ENCODE peak calls at places on chromosomes 12 and 14, in five cellular contexts. R is fibroblast of lung, F is suprapubic skin, B is fibroblast of pulmonary artery, D is ovary. C is an unnamed sample.

GRCh38 chr14:95339301-95339865 is 19.7 kb upstream of the CLMN start:
- DNase-seq in B (no peak), R (no peak), F (no peak), D (no peak), C (no peak)

GRCh38 chr12:32198555-32198954 is 91.9 kb downstream of the BICD1 start:
- DNase-seq in R (peak; percentile 41), B (peak; percentile 39), D (no peak), F (no peak), C (no peak)

GRCh38 chr14:23568600-23569310 is 1.2 kb upstream of the AP1G2 start:
- DNase-seq in F (no peak), D (no peak), B (no peak), R (no peak), C (no peak)

GRCh38 chr14:37195327-37195726 is 2.4 kb upstream of the MIPOL1 start:
- DNase-seq in D (no peak), F (no peak), B (peak; percentile 35), R (peak; percentile 74), C (no peak)

GRCh38 chr14:68928770-68929550 is 50.1 kb downstream of the ACTN1 start:
- DNase-seq in B (no peak), D (no peak), R (no peak), F (no peak), C (no peak)

GRCh38 chr14:30790827-30791226 is 83.5 kb upstream of the COCH start:
- DNase-seq in D (no peak), B (no peak), F (no peak), R (peak; percentile 2), C (no peak)

GRCh38 chr14:78245238-78245637 is 75.1 kb downstream of the NRXN3 start:
- DNase-seq in R (no peak), B (no peak), F (no peak), D (no peak), C (no peak)

GRCh38 chr14:96239759-96240158 is 16.3 kb upstream of the BDKRB1 start:
- DNase-seq in F (no peak), B (no peak), D (no peak), R (no peak), C (no peak)

GRCh38 chr12:127145929-127146789 is 1120.8 kb upstream of the TMEM132C start:
- DNase-seq in F (peak; percentile 79), D (peak; percentile 75), B (peak; percentile 68), R (peak; percentile 74), C (peak; percentile 84)

GRCh38 chr12:104698871-104699270 is 242.1 kb downstream of the CHST11 start:
- DNase-seq in D (no peak), F (no peak), B (no peak), R (peak; percentile 67), C (no peak)

GRCh38 chr14:53872551-53873188 is 84.0 kb downstream of the BMP4 start:
- DNase-seq in F (no peak), D (no peak), B (peak; percentile 39), R (peak; percentile 77), C (no peak)

GRCh38 chr14:50395448-50395847 is 1.2 kb downstream of the CDKL1 start:
- DNase-seq in D (peak; percentile 69), R (no peak), F (no peak), B (no peak), C (no peak)

GRCh38 chr14:54348001-54348611 is 48.7 kb upstream of the CDKN3 start:
- DNase-seq in B (peak; percentile 66), D (no peak), R (no peak), F (no peak), C (peak; percentile 32)

GRCh38 chr14:87149583-87150354 is 843.2 kb downstream of the GALC start:
- DNase-seq in F (no peak), B (peak; percentile 1), D (no peak), R (peak; percentile 80), C (no peak)

GRCh38 chr14:24232645-24233537 is at the start of gene GMPR2:
- DNase-seq in B (no peak), F (no peak), D (no peak), R (no peak), C (no peak)

GRCh38 chr14:66509874-66510273 is 1.9 kb downstream of the GPHN start:
- DNase-seq in B (no peak), F (no peak), R (no peak), D (no peak), C (no peak)

GRCh38 chr14:77965919-77966435 is 166.1 kb downstream of the ADCK1 start:
- DNase-seq in B (peak; percentile 43), F (no peak), D (no peak), R (peak; percentile 42), C (no peak)

GRCh38 chr12:6961278-6961694 is 9.2 kb downstream of the PHB2 start:
- DNase-seq in B (peak; percentile 35), D (peak; percentile 63), F (no peak), R (peak; percentile 61), C (peak; percentile 50)

GRCh38 chr12:115506822-115507629 is 770.5 kb downstream of the MED13L start:
- DNase-seq in R (no peak), D (no peak), F (no peak), B (no peak), C (no peak)

GRCh38 chr12:124396544-124397398 is 101.9 kb downstream of the RFLNA start:
- DNase-seq in B (no peak), R (no peak), D (peak; percentile 48), F (no peak), C (peak; percentile 63)

GRCh38 chr12:12983420-12984035 is 16.5 kb downstream of the HEBP1 start:
- DNase-seq in D (peak; percentile 57), R (peak; percentile 50), F (no peak), B (peak; percentile 84), C (peak; percentile 23)

GRCh38 chr12:111034148-111034910 is 114.0 kb upstream of the MYL2 start:
- DNase-seq in B (no peak), R (peak; percentile 1), F (no peak), D (no peak), C (no peak)
- H3K4me3 ChIP-seq in B (no peak within 1 kb of the TSS), R (no peak within 1 kb of the TSS), F (peak within 1 kb of the TSS; percentile 41), D (no peak within 1 kb of the TSS), C (peak within 1 kb of the TSS; percentile 37)

GRCh38 chr14:21534576-21534975 is 8.4 kb upstream of the SALL2 start:
- DNase-seq in D (no peak), F (no peak), B (no peak), R (no peak), C (no peak)

GRCh38 chr14:21535545-21536394 is 9.6 kb upstream of the SALL2 start:
- DNase-seq in D (no peak), F (no peak), R (no peak), B (no peak), C (no peak)

GRCh38 chr14:21539154-21539940 is 13.2 kb upstream of the SALL2 start:
- DNase-seq in B (no peak), F (no peak), D (no peak), R (no peak), C (no peak)

GRCh38 chr14:21536395-21537087 is 10.4 kb upstream of the SALL2 start:
- DNase-seq in R (no peak), B (no peak), D (no peak), F (no peak), C (no peak)

GRCh38 chr14:21537088-21537424 is 10.9 kb upstream of the SALL2 start:
- DNase-seq in R (no peak), D (no peak), B (no peak), F (no peak), C (no peak)
- H3K4me3 ChIP-seq in R (peak overlapping the region; percentile 41), D (peak overlapping the region; percentile 7), B (peak overlapping the region; percentile 19), F (peak overlapping the region; percentile 30), C (peak overlapping the region; percentile 42)

GRCh38 chr12:80937391-80938238 is at the start of gene LIN7A:
- DNase-seq in F (no peak), D (peak; percentile 43), B (peak; percentile 15), R (peak; percentile 46), C (peak; percentile 69)

GRCh38 chr12:80938397-80938796 is 663 bp upstream of the LIN7A start:
- DNase-seq in B (no peak), F (no peak), R (no peak), D (no peak), C (no peak)

GRCh38 chr12:80936353-80936641 is 1.4 kb downstream of the LIN7A start:
- DNase-seq in F (no peak), B (peak; percentile 35), R (no peak), D (peak; percentile 50), C (peak; percentile 31)

GRCh38 chr12:80935076-80935475 is 2.7 kb downstream of the LIN7A start:
- DNase-seq in F (no peak), B (no peak), R (no peak), D (no peak), C (no peak)

GRCh38 chr12:80936642-80937390 is 918 bp downstream of the LIN7A start:
- DNase-seq in F (peak; percentile 80), R (peak; percentile 64), D (peak; percentile 39), B (peak; percentile 38), C (peak; percentile 27)
- H3K4me3 ChIP-seq in F (peak overlapping the region; percentile 69), R (peak overlapping the region; percentile 94), D (peak overlapping the region; percentile 78), B (peak overlapping the region; percentile 67), C (peak overlapping the region; percentile 84)

GRCh38 chr12:38892090-38892786 is 13.2 kb downstream of the CPNE8 start:
- DNase-seq in D (no peak), B (peak; percentile 32), R (peak; percentile 52), F (no peak), C (no peak)

GRCh38 chr12:38889297-38889815 is 16.0 kb downstream of the CPNE8 start:
- DNase-seq in B (no peak), R (no peak), D (no peak), F (no peak), C (no peak)

GRCh38 chr12:38895446-38895845 is 9.9 kb downstream of the CPNE8 start:
- DNase-seq in D (no peak), B (no peak), F (no peak), R (no peak), C (no peak)

GRCh38 chr12:38890102-38890501 is 15.3 kb downstream of the CPNE8 start:
- DNase-seq in F (no peak), D (no peak), R (no peak), B (no peak), C (no peak)

DNA sequence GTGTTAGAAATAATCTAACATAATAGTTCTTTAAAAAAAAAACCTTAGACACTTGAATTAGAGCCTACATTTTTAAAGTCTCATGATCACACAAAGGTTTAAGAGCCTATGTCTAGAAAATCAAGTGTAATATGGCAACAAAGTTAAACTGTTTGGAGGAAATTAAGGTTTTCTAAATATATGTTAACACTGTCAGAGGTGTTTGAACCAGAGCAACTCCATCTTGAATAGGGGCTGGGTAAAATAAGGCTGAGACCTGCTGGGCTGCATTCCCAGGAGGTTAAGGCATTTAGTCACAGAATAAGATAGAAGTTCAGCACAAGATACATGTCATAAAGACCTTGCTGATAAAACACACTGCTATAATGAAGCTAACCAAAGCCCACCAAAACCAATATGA is 12.4 kb downstream of the CPNE8 start:
- DNase-seq in F (no peak), D (no peak), B (no peak), R (no peak), C (no peak)
- H3K4me3 ChIP-seq in F (no peak overlapping the region), D (no peak overlapping the region), B (no peak overlapping the region), R (no peak overlapping the region), C (no peak overlapping the region)

DNA sequence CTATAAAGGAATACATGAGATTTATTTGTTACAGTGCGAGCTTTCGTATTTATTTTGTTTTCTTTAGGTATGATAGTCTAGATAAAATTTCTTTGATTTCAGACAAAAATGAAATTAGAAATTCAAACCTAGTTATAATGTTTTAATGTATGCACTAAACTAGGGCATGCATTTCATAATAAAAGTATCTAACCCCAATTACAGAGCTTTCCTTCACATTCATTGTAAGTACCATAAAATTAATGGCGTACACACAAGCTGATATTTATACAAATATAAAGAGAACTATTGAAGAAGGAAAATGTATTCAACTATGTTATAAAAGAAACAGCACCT is 120.2 kb downstream of the GXYLT1 start:
- DNase-seq in R (no peak), B (no peak), D (no peak), F (no peak), C (no peak)
- H3K4me3 ChIP-seq in R (no peak overlapping the region), B (no peak overlapping the region), D (no peak overlapping the region), F (peak overlapping the region; percentile 39), C (no peak overlapping the region)

C was measured in heart right ventricle.